ENCODE peak calls at places on chromosomes 7 and 10, in seven cellular contexts. H, Q, M, T, D, Z and R are unnamed samples.

GRCh38 chr10:4315529-4315928 is 510.5 kb upstream of the AKR1E2 start:
- DNase-seq in H (no peak), Q (no peak), M (peak; percentile 44), T (no peak), D (no peak), Z (peak; percentile 66), R (no peak)

GRCh38 chr7:153675141-153675540 is 377.1 kb upstream of the DPP6 start:
- DNase-seq in H (no peak), Q (no peak), M (no peak), T (no peak), D (no peak), Z (no peak), R (no peak)

GRCh38 chr10:127989481-127989964 is 82.6 kb downstream of the PTPRE start:
- DNase-seq in H (no peak), Q (no peak), M (no peak), T (no peak), D (no peak), Z (no peak), R (no peak)

GRCh38 chr10:98258683-98259454 is 9.1 kb downstream of the LOXL4 start:
- DNase-seq in H (no peak), Q (no peak), M (no peak), T (no peak), D (no peak), Z (no peak), R (no peak)

GRCh38 chr7:82602066-82602465 is 158.5 kb upstream of the CACNA2D1 start:
- DNase-seq in H (no peak), Q (no peak), M (no peak), T (no peak), D (no peak), Z (no peak), R (no peak)

GRCh38 chr7:123751816-123752215 is 3.0 kb upstream of the WASL start:
- DNase-seq in H (no peak), Q (no peak), M (no peak), T (no peak), D (no peak), Z (no peak), R (no peak)

GRCh38 chr10:32132357-32132756 is 76.1 kb upstream of the KIF5B start:
- DNase-seq in H (no peak), Q (no peak), M (no peak), T (no peak), D (peak; percentile 33), Z (no peak), R (no peak)

GRCh38 chr10:79052311-79053080 is 16.3 kb upstream of the ZMIZ1 start:
- DNase-seq in H (no peak), Q (peak; percentile 47), M (no peak), T (no peak), D (no peak), Z (no peak), R (peak; percentile 32)

GRCh38 chr7:128405345-128406146 is 4.2 kb downstream of the IMPDH1 start:
- DNase-seq in H (peak; percentile 92), Q (peak; percentile 55), M (peak; percentile 65), T (peak; percentile 30), D (peak; percentile 70), Z (no peak), R (peak; percentile 77)

DNA sequence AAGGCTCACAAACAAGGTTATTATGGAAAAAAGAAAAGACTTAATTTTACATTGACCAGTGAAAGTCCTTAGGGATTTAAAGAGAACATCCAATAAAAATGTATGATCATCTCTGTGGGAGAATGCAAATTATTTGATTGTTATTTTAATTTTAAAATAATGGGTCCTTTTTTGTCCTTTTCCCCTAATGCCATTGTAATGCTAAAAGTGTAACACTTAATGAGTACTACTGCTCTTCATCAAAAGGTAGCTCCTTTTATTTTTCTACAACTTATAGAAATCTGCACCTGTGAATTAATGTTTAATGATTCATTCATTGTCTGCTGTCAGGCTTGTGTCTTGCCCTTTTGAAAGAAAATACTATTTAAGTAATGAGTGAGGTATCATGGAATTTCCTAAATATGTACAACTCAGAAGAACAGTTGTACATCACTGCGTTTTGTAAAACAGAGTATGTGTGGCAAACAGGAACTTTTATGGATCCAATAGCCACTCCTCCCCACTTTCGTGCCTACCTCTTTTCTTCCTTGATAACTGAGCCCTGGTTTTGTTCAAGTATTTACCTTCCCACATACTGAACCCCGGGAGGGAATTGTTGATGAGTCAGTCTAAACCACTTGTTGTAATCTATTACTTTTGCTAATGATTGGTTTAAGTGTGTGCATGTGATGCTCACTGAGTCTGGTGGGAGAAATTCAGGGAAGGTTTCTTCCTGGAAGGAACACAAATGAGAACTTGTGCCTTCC is 19.9 kb upstream of the TRUB1 start:
- DNase-seq in H (no peak), Q (no peak), M (no peak), T (peak; percentile 92), D (no peak), Z (no peak), R (no peak)
- H3K4me3 ChIP-seq in H (no peak overlapping the region), Q (no peak overlapping the region), M (no peak overlapping the region), T (no peak overlapping the region), D (no peak overlapping the region), Z (no peak overlapping the region), R (no peak overlapping the region)

DNA sequence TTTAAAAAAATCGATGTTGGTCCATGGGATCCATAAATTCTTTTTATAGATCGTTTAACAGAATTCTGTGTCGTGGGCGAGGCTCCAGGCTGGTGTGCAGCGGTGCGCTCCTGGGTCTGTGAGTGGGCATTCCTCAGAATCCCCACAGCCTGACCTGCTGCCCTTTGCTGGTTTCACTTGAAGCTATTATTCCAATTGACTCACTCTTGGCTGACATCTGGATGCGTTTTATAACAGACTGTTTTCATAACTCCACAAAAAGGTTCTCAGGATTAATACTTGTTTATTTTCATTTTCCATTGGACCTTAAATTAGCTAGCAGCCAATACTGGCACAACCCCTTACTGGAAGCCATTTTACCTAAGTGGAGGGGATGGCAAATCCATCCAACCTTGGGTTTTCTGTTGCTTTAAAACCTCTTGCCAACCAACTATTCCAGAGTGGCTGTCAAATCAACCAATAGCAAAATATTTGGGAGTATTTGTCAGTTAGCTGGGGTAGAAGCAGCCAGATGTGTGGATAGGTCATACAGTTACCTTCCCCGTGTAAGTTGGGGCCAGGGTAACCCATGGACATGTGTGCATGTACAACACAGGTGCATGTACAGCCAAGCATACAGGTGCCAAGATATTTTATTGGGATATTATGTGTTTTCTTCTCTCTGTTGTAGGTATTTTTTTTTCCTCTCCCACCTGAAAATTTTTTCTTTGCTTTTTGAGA is 160.7 kb upstream of the ZNF32 start:
- DNase-seq in H (no peak), Q (no peak), M (no peak), T (no peak), D (no peak), Z (peak; percentile 45), R (no peak)
- H3K4me1 ChIP-seq in H (no peaks in the 10 kb centered on the region), Q (no peaks in the 10 kb centered on the region), M (peaks cover 7% of the 10 kb centered on the region), T (no peaks in the 10 kb centered on the region), D (no peaks in the 10 kb centered on the region), Z (peaks cover 41% of the 10 kb centered on the region), R (no peaks in the 10 kb centered on the region)

DNA sequence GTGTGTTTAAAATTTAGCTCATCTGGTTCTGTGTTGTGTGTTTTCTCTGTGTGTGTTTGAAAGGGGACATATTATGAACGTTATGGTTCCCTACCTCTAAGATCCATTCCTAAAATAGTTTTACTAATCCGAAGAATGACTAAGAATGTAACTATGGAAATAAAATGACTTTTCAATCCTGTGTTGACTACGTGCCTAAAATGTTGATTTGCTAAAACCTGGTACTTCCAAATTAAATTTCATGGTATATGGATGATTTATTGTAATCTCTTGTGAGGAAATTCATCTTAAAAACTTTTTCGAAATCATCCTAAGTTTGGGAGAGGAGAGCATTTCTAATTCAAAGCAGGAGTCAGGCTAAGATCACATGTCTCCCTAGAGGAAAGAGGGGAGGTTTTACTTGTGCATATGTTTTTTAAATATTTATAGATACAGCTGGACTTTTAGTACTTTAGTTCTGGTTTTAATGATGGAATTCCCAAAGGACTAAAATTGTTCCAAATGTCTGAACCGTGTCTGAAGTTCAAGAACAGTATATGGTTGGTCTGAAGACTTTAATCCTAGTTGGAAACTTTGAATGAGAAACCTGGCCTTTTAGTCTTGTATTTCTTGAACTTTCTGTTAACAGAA is 483.9 kb downstream of the AUTS2 start:
- DNase-seq in H (no peak), Q (no peak), M (no peak), T (no peak), D (no peak), Z (no peak), R (no peak)
- H3K4me3 ChIP-seq in H (no peak overlapping the region), Q (no peak overlapping the region), M (no peak overlapping the region), T (no peak overlapping the region), D (no peak overlapping the region), Z (no peak overlapping the region), R (no peak overlapping the region)

DNA sequence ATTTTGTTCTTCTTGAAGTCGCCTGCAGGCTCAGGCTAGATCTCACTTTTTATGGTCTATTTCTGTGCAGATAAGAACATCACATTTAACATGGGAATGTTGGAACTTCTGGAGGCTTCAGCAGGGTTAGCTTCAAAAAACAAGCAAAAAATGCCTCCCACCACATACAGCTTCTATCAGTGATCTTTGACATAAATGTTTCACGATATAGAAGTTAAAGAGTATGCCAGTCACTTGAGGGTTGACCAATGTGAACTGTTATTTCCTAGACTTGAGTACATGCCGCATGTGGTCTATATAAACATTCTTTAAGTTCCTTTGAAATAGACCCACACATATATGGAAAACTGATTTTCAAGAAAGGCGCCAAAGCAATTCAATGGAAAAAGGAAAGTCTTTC is 219.2 kb upstream of the KLF14 start:
- DNase-seq in H (no peak), Q (no peak), M (no peak), T (no peak), D (no peak), Z (no peak), R (no peak)
- H3K4me1 ChIP-seq in H (peaks cover 10% of the 10 kb centered on the region), Q (peaks cover 6% of the 10 kb centered on the region), M (no peaks in the 10 kb centered on the region), T (peaks cover 17% of the 10 kb centered on the region), D (peaks cover 25% of the 10 kb centered on the region), Z (peaks cover 87% of the 10 kb centered on the region), R (no peaks in the 10 kb centered on the region)

GRCh38 chr7:92528188-92528957 is at the start of the genes PEX1 and RBM48:
- DNase-seq in H (peak; percentile 95), Q (peak; percentile 95), M (peak; percentile 96), T (peak; percentile 99), D (peak; percentile 97), Z (peak; percentile 88), R (peak; percentile 96)
- H3K4me3 ChIP-seq in H (peak within 1 kb of the TSS; percentile 97), Q (peak within 1 kb of the TSS; percentile 78), M (peak within 1 kb of the TSS; percentile 87), T (peak within 1 kb of the TSS; percentile 99), D (peak within 1 kb of the TSS; percentile 80), Z (peak within 1 kb of the TSS; percentile 99), R (peak within 1 kb of the TSS; percentile 90)

DNA sequence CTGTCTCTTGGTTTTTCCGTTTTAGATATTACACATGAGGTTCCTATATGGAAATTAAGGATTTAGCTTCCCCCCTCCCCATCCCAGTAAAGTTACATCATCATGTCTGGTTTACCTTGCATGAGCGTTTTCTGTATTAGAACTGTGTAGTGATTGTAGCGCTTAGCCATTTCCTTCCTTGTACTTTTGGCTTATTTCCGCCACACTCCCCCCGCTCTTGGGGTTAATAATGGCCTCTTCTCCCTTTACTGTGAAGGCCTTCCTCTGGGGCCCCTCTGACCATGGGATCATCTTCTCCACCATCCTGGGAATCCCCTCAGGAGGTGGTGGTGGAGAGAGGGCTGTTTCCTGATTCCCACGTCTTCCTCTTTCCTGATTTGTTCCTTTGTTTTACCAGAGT is 27.2 kb upstream of the AP5Z1 start:
- DNase-seq in H (no peak), Q (no peak), M (no peak), T (no peak), D (no peak), Z (no peak), R (no peak)
- H3K4me1 ChIP-seq in H (peaks cover 31% of the 10 kb centered on the region), Q (peaks cover 28% of the 10 kb centered on the region), M (peaks cover 12% of the 10 kb centered on the region), T (peaks cover 25% of the 10 kb centered on the region), D (peaks cover 44% of the 10 kb centered on the region), Z (peaks cover 57% of the 10 kb centered on the region), R (peaks cover 6% of the 10 kb centered on the region)

GRCh38 chr10:13087601-13087985 is 12.4 kb upstream of the OPTN start:
- DNase-seq in H (no peak), Q (no peak), M (no peak), T (no peak), D (no peak), Z (no peak), R (no peak)
- H3K4me3 ChIP-seq in H (no peak overlapping the region), Q (no peak overlapping the region), M (no peak overlapping the region), T (no peak overlapping the region), D (no peak overlapping the region), Z (no peak overlapping the region), R (no peak overlapping the region)

GRCh38 chr10:5946786-5947185 is 30.6 kb downstream of the IL15RA start:
- DNase-seq in H (no peak), Q (no peak), M (no peak), T (no peak), D (no peak), Z (no peak), R (no peak)
- H3K4me1 ChIP-seq in H (peaks cover 22% of the 10 kb centered on the region), Q (peaks cover 47% of the 10 kb centered on the region), M (peaks cover 6% of the 10 kb centered on the region), T (peaks cover 46% of the 10 kb centered on the region), D (peaks cover 24% of the 10 kb centered on the region), Z (peaks cover 43% of the 10 kb centered on the region), R (no peaks in the 10 kb centered on the region)